ENCODE peak calls at places on chromosomes 6 and 20, in four cellular contexts. One of them, this sample, is unnamed.

GRCh38 chr6:129104560-129104959 is 221.6 kb downstream of the LAMA2 start:
- DNase-seq in spleen: no peak
- DNase-seq in breast epithelium: no peak
- DNase-seq in GM12892: no peak
- DNase-seq in this sample: no peak

GRCh38 chr20:57928181-57928967 is 218.6 kb upstream of the PMEPA1 start:
- DNase-seq in spleen: no peak
- DNase-seq in breast epithelium: no peak
- DNase-seq in GM12892: no peak
- DNase-seq in this sample: no peak

GRCh38 chr6:13303668-13304017 is 24.7 kb downstream of the TBC1D7 start:
- DNase-seq in spleen: peak; percentile 88
- DNase-seq in breast epithelium: no peak
- DNase-seq in GM12892: peak; percentile 39
- DNase-seq in this sample: peak; percentile 89

GRCh38 chr20:12970372-12970821 is 38.4 kb upstream of the SPTLC3 start:
- DNase-seq in spleen: no peak
- DNase-seq in breast epithelium: no peak
- DNase-seq in GM12892: no peak
- DNase-seq in this sample: no peak

GRCh38 chr20:58130574-58130973 is 97.9 kb downstream of the ANKRD60 start:
- DNase-seq in spleen: no peak
- DNase-seq in breast epithelium: no peak
- DNase-seq in GM12892: no peak
- DNase-seq in this sample: no peak

GRCh38 chr6:3176562-3177355 is 19.4 kb upstream of the TUBB2A start:
- DNase-seq in spleen: no peak
- DNase-seq in breast epithelium: no peak
- DNase-seq in GM12892: no peak
- DNase-seq in this sample: peak; percentile 59

GRCh38 chr20:62080249-62080993 is 14.7 kb upstream of the TAF4 start:
- DNase-seq in spleen: peak; percentile 18
- DNase-seq in breast epithelium: no peak
- DNase-seq in GM12892: no peak
- DNase-seq in this sample: no peak

GRCh38 chr20:37502654-37503053 is 18.4 kb upstream of the NNAT start:
- DNase-seq in spleen: no peak
- DNase-seq in breast epithelium: no peak
- DNase-seq in GM12892: no peak
- DNase-seq in this sample: no peak

GRCh38 chr20:7856756-7857155 is 83.5 kb downstream of the HAO1 start:
- DNase-seq in spleen: no peak
- DNase-seq in breast epithelium: no peak
- DNase-seq in GM12892: no peak
- DNase-seq in this sample: no peak

GRCh38 chr6:147507162-147508072 is 1.1 kb upstream of the SAMD5 start:
- DNase-seq in spleen: no peak
- DNase-seq in breast epithelium: no peak
- DNase-seq in GM12892: peak; percentile 9
- DNase-seq in this sample: no peak

GRCh38 chr6:163793584-163793983 is 379.1 kb downstream of the QKI start:
- DNase-seq in spleen: no peak
- DNase-seq in breast epithelium: no peak
- DNase-seq in GM12892: no peak
- DNase-seq in this sample: no peak

GRCh38 chr20:1934578-1935573 is 39.7 kb downstream of the SIRPA start:
- DNase-seq in spleen: no peak
- DNase-seq in breast epithelium: no peak
- DNase-seq in GM12892: no peak
- DNase-seq in this sample: no peak

GRCh38 chr6:130933712-130934200 is 106.5 kb downstream of the SMLR1 start:
- DNase-seq in spleen: no peak
- DNase-seq in breast epithelium: no peak
- DNase-seq in GM12892: no peak
- DNase-seq in this sample: no peak

GRCh38 chr6:168280020-168280898 is 39.3 kb downstream of the DACT2 start:
- DNase-seq in spleen: peak; percentile 53
- DNase-seq in breast epithelium: no peak
- DNase-seq in GM12892: no peak
- DNase-seq in this sample: no peak

GRCh38 chr20:40016359-40016758 is 672.7 kb downstream of the MAFB start:
- DNase-seq in spleen: no peak
- DNase-seq in breast epithelium: no peak
- DNase-seq in GM12892: no peak
- DNase-seq in this sample: no peak

GRCh38 chr6:2806664-2807063 is 35.0 kb downstream of the SERPINB1 start:
- DNase-seq in spleen: no peak
- DNase-seq in breast epithelium: no peak
- DNase-seq in GM12892: no peak
- DNase-seq in this sample: no peak

GRCh38 chr6:158817298-158818007 is 1.7 kb downstream of the EZR start:
- DNase-seq in spleen: peak; percentile 83
- DNase-seq in breast epithelium: no peak
- DNase-seq in GM12892: no peak
- DNase-seq in this sample: no peak

GRCh38 chr6:170128811-170129681 is 161.8 kb downstream of the DLL1 start:
- DNase-seq in spleen: peak; percentile 63
- DNase-seq in breast epithelium: peak; percentile 35
- DNase-seq in GM12892: no peak
- DNase-seq in this sample: peak; percentile 9

GRCh38 chr6:13667655-13668054 is 44.0 kb downstream of the RANBP9 start:
- DNase-seq in spleen: no peak
- DNase-seq in breast epithelium: no peak
- DNase-seq in GM12892: no peak
- DNase-seq in this sample: no peak

GRCh38 chr6:121247386-121247785 is 86.9 kb downstream of the TBC1D32 start:
- DNase-seq in spleen: no peak
- DNase-seq in breast epithelium: no peak
- DNase-seq in GM12892: no peak
- DNase-seq in this sample: no peak

GRCh38 chr20:50344232-50345071 is 153.8 kb downstream of the CEBPB start:
- DNase-seq in spleen: no peak
- DNase-seq in breast epithelium: no peak
- DNase-seq in GM12892: no peak
- DNase-seq in this sample: no peak

GRCh38 chr6:106069478-106069877 is 16.7 kb upstream of the PRDM1 start:
- DNase-seq in spleen: no peak
- DNase-seq in breast epithelium: no peak
- DNase-seq in GM12892: no peak
- DNase-seq in this sample: no peak

GRCh38 chr6:11251553-11252358 is 19.3 kb upstream of the NEDD9 start:
- DNase-seq in spleen: no peak
- DNase-seq in breast epithelium: no peak
- DNase-seq in GM12892: no peak
- DNase-seq in this sample: peak; percentile 43

GRCh38 chr6:107648983-107649382 is 159.1 kb downstream of the SOBP start:
- DNase-seq in spleen: no peak
- DNase-seq in breast epithelium: no peak
- DNase-seq in GM12892: no peak
- DNase-seq in this sample: no peak

GRCh38 chr20:63334356-63334755 is 26.8 kb downstream of the CHRNA4 start:
- DNase-seq in spleen: peak; percentile 13
- DNase-seq in breast epithelium: no peak
- DNase-seq in GM12892: no peak
- DNase-seq in this sample: no peak

GRCh38 chr20:2693286-2693995 is 861 bp downstream of the EBF4 start:
- DNase-seq in spleen: no peak
- DNase-seq in breast epithelium: no peak
- DNase-seq in GM12892: no peak
- DNase-seq in this sample: no peak

GRCh38 chr20:60101201-60101893 is 143.1 kb downstream of the CDH26 start:
- DNase-seq in spleen: no peak
- DNase-seq in breast epithelium: no peak
- DNase-seq in GM12892: no peak
- DNase-seq in this sample: peak; percentile 87

GRCh38 chr6:124795879-124796838 is 166.1 kb upstream of the RNF217 start:
- DNase-seq in spleen: no peak
- DNase-seq in breast epithelium: no peak
- DNase-seq in GM12892: no peak
- DNase-seq in this sample: no peak

DNA sequence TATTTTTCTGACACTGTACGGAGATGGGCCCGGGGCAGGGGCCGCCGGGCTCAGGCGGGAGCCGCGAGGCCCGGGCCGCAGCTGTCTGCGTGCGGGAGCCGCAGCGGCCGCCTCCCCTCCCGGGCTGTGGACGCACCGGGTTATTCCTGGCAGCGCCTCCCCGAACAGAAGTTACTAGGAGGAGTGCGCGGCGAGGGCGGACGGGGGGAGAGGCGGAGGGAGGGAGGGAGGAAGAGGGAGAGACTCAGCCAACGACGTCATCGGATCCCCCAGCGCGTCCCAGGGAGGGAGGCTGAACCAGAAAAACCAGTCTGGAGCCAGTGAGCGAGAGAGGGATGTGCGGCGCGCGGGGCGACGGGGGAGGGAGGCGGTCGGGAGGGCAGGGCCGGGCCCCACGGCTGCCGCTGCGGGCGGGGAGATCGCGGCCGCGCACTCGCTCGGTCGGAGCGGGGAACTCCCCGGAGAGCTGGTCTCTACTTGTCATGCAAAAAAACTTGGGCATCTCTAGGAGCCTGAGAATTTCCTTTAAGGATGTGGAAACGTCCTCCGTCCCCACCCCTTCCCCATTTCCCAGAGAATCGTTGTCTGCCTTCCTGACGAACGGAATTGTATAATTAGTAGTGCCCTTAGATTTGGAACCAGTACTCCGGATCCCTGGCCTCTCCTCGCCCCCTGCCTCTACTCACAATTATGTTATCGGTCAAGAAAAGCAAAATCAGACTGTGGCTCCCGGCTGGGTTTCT is 1.4 kb upstream of the HIVEP2 start:
- DNase-seq in spleen: peak; percentile 95
- DNase-seq in breast epithelium: peak; percentile 98
- DNase-seq in GM12892: peak; percentile 45
- DNase-seq in this sample: peak; percentile 97
- TF ChIP-seq POLR2AphosphoS5 in spleen: peak; percentile 89
- TF ChIP-seq POLR2AphosphoS5 in breast epithelium: peak; percentile 94
- TF ChIP-seq POLR2AphosphoS5 in GM12892: peak; percentile 57
- TF ChIP-seq POLR2AphosphoS5 in this sample: peak; percentile 98

DNA sequence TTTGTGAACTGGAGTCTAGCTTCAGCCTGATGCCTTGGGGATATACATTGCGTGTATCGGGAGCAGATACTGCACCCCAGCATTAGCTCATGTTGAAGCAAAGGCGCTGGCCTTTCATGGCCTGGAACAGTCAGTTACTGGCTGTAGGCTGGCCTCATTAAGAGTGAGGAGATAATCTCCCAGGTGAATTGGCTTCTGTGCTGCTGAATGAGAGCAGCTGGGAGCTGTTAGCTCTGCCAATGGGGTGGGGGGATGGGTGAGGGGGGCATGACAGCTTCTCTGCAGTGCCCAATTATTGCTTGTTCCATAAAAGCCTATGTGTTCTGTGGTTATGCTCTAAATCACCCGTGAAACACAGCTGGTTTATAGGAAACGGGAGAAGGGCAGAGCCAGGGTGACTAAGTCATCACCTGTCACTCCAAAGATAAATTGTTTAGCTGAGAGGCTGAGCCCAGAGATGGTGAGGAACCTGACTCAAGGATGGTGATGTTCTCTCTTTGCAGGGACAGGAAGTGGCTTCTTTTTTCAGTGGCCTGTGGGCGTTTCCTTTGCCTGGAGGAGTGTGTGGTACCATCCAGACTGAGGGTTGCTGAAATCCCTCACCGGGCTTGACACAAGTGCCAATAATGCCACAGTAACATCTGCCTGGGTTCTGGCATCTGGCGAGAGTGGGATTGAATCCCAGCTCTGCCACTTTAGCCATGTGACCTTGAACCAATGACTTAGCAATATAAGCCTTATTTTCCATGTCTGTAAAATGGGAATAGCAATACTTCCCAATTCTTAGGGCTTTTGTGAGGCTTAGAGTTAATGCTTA is 170.8 kb downstream of the BCAS1 start:
- DNase-seq in spleen: peak; percentile 86
- DNase-seq in breast epithelium: no peak
- DNase-seq in GM12892: peak; percentile 37
- DNase-seq in this sample: peak; percentile 69
- TF ChIP-seq POLR2AphosphoS5 in spleen: no peak
- TF ChIP-seq POLR2AphosphoS5 in breast epithelium: no peak
- TF ChIP-seq POLR2AphosphoS5 in GM12892: no peak
- TF ChIP-seq POLR2AphosphoS5 in this sample: peak; percentile 59

GRCh38 chr20:47041500-47041899 is 146.9 kb downstream of the EYA2 start:
- DNase-seq in spleen: no peak
- DNase-seq in breast epithelium: no peak
- DNase-seq in GM12892: no peak
- DNase-seq in this sample: no peak

GRCh38 chr20:47043076-47043475 is 148.4 kb downstream of the EYA2 start:
- DNase-seq in spleen: no peak
- DNase-seq in breast epithelium: no peak
- DNase-seq in GM12892: no peak
- DNase-seq in this sample: no peak

GRCh38 chr20:47040506-47041125 is 146.0 kb downstream of the EYA2 start:
- DNase-seq in spleen: no peak
- DNase-seq in breast epithelium: no peak
- DNase-seq in GM12892: no peak
- DNase-seq in this sample: no peak

GRCh38 chr20:47044938-47045337 is 150.3 kb downstream of the EYA2 start:
- DNase-seq in spleen: no peak
- DNase-seq in breast epithelium: no peak
- DNase-seq in GM12892: no peak
- DNase-seq in this sample: no peak

GRCh38 chr20:47042464-47042863 is 147.8 kb downstream of the EYA2 start:
- DNase-seq in spleen: no peak
- DNase-seq in breast epithelium: no peak
- DNase-seq in GM12892: no peak
- DNase-seq in this sample: no peak
- TF ChIP-seq POLR2AphosphoS5 in spleen: no peak
- TF ChIP-seq POLR2AphosphoS5 in breast epithelium: no peak
- TF ChIP-seq POLR2AphosphoS5 in GM12892: no peak
- TF ChIP-seq POLR2AphosphoS5 in this sample: no peak

DNA sequence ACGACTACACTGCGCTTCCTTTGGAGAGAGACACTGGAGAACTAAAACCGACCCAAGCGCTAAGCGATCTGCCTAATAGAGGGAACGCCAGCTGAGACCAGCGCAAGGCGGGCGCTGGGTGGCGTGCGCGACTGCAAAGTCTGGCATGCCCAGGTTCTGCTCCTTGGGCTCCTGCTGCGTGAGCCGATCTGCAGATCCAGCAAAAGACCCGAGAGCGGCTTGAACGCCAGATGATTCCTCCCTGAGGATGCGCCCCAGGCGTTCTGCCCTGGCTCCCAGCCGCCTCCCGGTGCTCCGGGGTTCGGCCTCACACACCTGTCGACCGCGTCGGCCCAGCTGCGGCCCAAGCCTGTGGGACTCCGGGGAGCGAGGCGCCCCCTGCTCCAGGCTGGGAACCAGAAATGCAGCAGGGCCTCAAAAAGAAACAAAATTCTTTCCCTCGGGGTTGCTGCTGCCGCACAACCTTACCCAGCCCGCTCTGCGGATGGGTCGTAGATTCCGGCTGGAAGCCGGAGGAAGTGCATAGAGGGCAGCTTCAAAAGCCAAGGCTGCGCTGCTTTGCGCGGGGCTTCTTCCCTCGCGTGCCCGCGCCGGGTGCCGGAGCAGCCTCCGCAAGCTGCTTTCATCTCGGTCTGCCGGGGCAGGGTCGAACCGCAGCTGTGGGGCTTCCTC is 17.9 kb upstream of the PRDM13 start:
- DNase-seq in spleen: peak; percentile 89
- DNase-seq in breast epithelium: peak; percentile 75
- DNase-seq in GM12892: peak; percentile 53
- DNase-seq in this sample: peak; percentile 82
- TF ChIP-seq POLR2AphosphoS5 in spleen: peak; percentile 37
- TF ChIP-seq POLR2AphosphoS5 in breast epithelium: no peak
- TF ChIP-seq POLR2AphosphoS5 in GM12892: no peak
- TF ChIP-seq POLR2AphosphoS5 in this sample: no peak

This sample was measured in upper lobe of left lung.